ENCODE peak calls at places on chromosome 14, in four cellular contexts. One of them, this sample, is unnamed. For H3K4me1, the result is how much of the 10 kb centered on the place peaks cover.

GRCh38 chr14:101960225-101960624 is 4.1 kb upstream of the DYNC1H1 start:
- DNase-seq in HepG2: peak
- DNase-seq in H1: peak
- DNase-seq in K562: peak
- DNase-seq in this sample: no peak

GRCh38 chr14:70658899-70659298 is 17.2 kb downstream of the TTC9 start:
- DNase-seq in HepG2: no peak
- DNase-seq in H1: no peak
- DNase-seq in K562: no peak
- DNase-seq in this sample: no peak

GRCh38 chr14:74502236-74503019 is 8.9 kb downstream of the ISCA2 start:
- DNase-seq in HepG2: peak
- DNase-seq in H1: no peak
- DNase-seq in K562: peak
- DNase-seq in this sample: peak

GRCh38 chr14:33765251-33765650 is 185.6 kb downstream of the EGLN3 start:
- DNase-seq in HepG2: no peak
- DNase-seq in H1: peak
- DNase-seq in K562: no peak
- DNase-seq in this sample: no peak

GRCh38 chr14:69633238-69633637 is 21.8 kb downstream of the SUSD6 start:
- DNase-seq in HepG2: peak
- DNase-seq in H1: no peak
- DNase-seq in K562: no peak
- DNase-seq in this sample: no peak

GRCh38 chr14:93619176-93619793 is 169.0 kb downstream of the PRIMA1 start:
- DNase-seq in HepG2: peak
- DNase-seq in H1: no peak
- DNase-seq in K562: peak
- DNase-seq in this sample: peak

GRCh38 chr14:69993326-69993725 is 114.1 kb downstream of the SMOC1 start:
- DNase-seq in HepG2: no peak
- DNase-seq in H1: no peak
- DNase-seq in K562: no peak
- DNase-seq in this sample: no peak

GRCh38 chr14:99304208-99304607 is 32.2 kb upstream of the BCL11B start:
- DNase-seq in HepG2: no peak
- DNase-seq in H1: no peak
- DNase-seq in K562: no peak
- DNase-seq in this sample: no peak

GRCh38 chr14:79514700-79515099 is 696.6 kb downstream of the DIO2 start:
- DNase-seq in HepG2: no peak
- DNase-seq in H1: no peak
- DNase-seq in K562: no peak
- DNase-seq in this sample: peak

GRCh38 chr14:105064721-105065143 is 498 bp downstream of the GPR132 start:
- DNase-seq in HepG2: peak
- DNase-seq in H1: no peak
- DNase-seq in K562: no peak
- DNase-seq in this sample: no peak

GRCh38 chr14:24513009-24513408 is 4.9 kb upstream of the CMA1 start:
- DNase-seq in HepG2: no peak
- DNase-seq in H1: peak
- DNase-seq in K562: peak
- DNase-seq in this sample: no peak

GRCh38 chr14:70086685-70087379 is 101.9 kb downstream of the SLC8A3 start:
- DNase-seq in HepG2: peak
- DNase-seq in H1: no peak
- DNase-seq in K562: peak
- DNase-seq in this sample: peak

GRCh38 chr14:21526672-21527319 is 650 bp upstream of the SALL2 start:
- DNase-seq in HepG2: no peak
- DNase-seq in H1: peak
- DNase-seq in K562: peak
- DNase-seq in this sample: no peak

GRCh38 chr14:70425349-70425748 is 8.5 kb upstream of the SYNJ2BP start:
- DNase-seq in HepG2: no peak
- DNase-seq in H1: no peak
- DNase-seq in K562: no peak
- DNase-seq in this sample: no peak

GRCh38 chr14:34098045-34098984 is 147.4 kb upstream of the EGLN3 start:
- DNase-seq in HepG2: peak
- DNase-seq in H1: peak
- DNase-seq in K562: peak
- DNase-seq in this sample: peak

GRCh38 chr14:53180272-53181221 is 27.4 kb upstream of the DDHD1 start:
- DNase-seq in HepG2: peak
- DNase-seq in H1: peak
- DNase-seq in K562: peak
- DNase-seq in this sample: no peak

GRCh38 chr14:75864352-75864751 is 117.4 kb downstream of the TGFB3 start:
- DNase-seq in HepG2: no peak
- DNase-seq in H1: no peak
- DNase-seq in K562: no peak
- DNase-seq in this sample: no peak

GRCh38 chr14:39034481-39035296 is 68.3 kb downstream of the SEC23A start:
- DNase-seq in HepG2: peak
- DNase-seq in H1: no peak
- DNase-seq in K562: peak
- DNase-seq in this sample: peak

GRCh38 chr14:35898217-35898775 is 72.2 kb downstream of the BRMS1L start:
- DNase-seq in HepG2: no peak
- DNase-seq in H1: no peak
- DNase-seq in K562: no peak
- DNase-seq in this sample: no peak

GRCh38 chr14:24734917-24735500 is 101.0 kb upstream of the GZMB start:
- DNase-seq in HepG2: peak
- DNase-seq in H1: no peak
- DNase-seq in K562: peak
- DNase-seq in this sample: peak

GRCh38 chr14:79513446-79513845 is 697.9 kb downstream of the DIO2 start:
- DNase-seq in HepG2: no peak
- DNase-seq in H1: no peak
- DNase-seq in K562: no peak
- DNase-seq in this sample: no peak

GRCh38 chr14:34604990-34605389 is 25.0 kb downstream of the SNX6 start:
- DNase-seq in HepG2: no peak
- DNase-seq in H1: no peak
- DNase-seq in K562: no peak
- DNase-seq in this sample: peak

GRCh38 chr14:61322011-61322798 is 826 bp downstream of the PRKCH start:
- DNase-seq in HepG2: no peak
- DNase-seq in H1: peak
- DNase-seq in K562: no peak
- DNase-seq in this sample: no peak

GRCh38 chr14:76941544-76942287 is 86.8 kb downstream of the IRF2BPL start:
- DNase-seq in HepG2: no peak
- DNase-seq in H1: no peak
- DNase-seq in K562: no peak
- DNase-seq in this sample: no peak

GRCh38 chr14:53979747-53980642 is 23.4 kb upstream of the BMP4 start:
- DNase-seq in HepG2: peak
- DNase-seq in H1: no peak
- DNase-seq in K562: no peak
- DNase-seq in this sample: no peak

GRCh38 chr14:31337331-31337730 is 83.0 kb downstream of the HEATR5A start:
- DNase-seq in HepG2: no peak
- DNase-seq in H1: no peak
- DNase-seq in K562: no peak
- DNase-seq in this sample: no peak

GRCh38 chr14:68239988-68240387 is 420.4 kb downstream of the RAD51B start:
- DNase-seq in HepG2: no peak
- DNase-seq in H1: no peak
- DNase-seq in K562: no peak
- DNase-seq in this sample: no peak

GRCh38 chr14:87252103-87252502 is 740.9 kb downstream of the GALC start:
- DNase-seq in HepG2: no peak
- DNase-seq in H1: no peak
- DNase-seq in K562: no peak
- DNase-seq in this sample: no peak

GRCh38 chr14:50013934-50014333 is 102.4 kb downstream of the VCPKMT start:
- DNase-seq in HepG2: no peak
- DNase-seq in H1: no peak
- DNase-seq in K562: no peak
- DNase-seq in this sample: no peak

GRCh38 chr14:50015708-50016107 is 100.7 kb downstream of the VCPKMT start:
- DNase-seq in HepG2: no peak
- DNase-seq in H1: no peak
- DNase-seq in K562: no peak
- DNase-seq in this sample: no peak

GRCh38 chr14:50013198-50013918 is 103.0 kb downstream of the VCPKMT start:
- DNase-seq in HepG2: peak
- DNase-seq in H1: no peak
- DNase-seq in K562: no peak
- DNase-seq in this sample: no peak

GRCh38 chr14:50012644-50013043 is 103.7 kb downstream of the VCPKMT start:
- DNase-seq in HepG2: no peak
- DNase-seq in H1: no peak
- DNase-seq in K562: no peak
- DNase-seq in this sample: no peak

DNA sequence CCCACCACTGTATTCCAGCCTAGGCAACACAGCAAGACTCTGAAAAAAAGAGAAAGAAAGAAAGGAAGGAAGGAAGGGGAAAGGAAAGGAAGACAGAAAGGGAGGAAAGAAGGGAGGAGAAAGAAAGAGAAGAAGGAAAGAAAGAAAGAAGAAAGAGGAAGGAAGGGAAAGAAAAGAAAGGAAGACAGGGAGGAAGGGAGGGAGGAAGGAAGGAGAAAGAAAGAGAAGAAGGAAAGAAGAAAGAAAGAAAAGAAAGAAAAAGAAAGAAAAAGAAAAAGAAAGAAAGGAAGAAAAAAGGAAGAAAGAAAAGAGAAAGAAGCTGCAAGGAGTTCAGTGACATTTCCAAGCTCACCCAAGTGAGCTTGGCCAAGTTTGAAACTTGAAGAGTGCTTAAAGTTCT is 101.6 kb downstream of the VCPKMT start:
- DNase-seq in HepG2: no peak
- DNase-seq in H1: no peak
- DNase-seq in K562: no peak
- DNase-seq in this sample: no peak
- TF ChIP-seq PHF8 in HepG2: no peak
- TF ChIP-seq PHF8 in H1: no peak
- TF ChIP-seq PHF8 in K562: no peak
- TF ChIP-seq PHF8 in this sample: no peak

DNA sequence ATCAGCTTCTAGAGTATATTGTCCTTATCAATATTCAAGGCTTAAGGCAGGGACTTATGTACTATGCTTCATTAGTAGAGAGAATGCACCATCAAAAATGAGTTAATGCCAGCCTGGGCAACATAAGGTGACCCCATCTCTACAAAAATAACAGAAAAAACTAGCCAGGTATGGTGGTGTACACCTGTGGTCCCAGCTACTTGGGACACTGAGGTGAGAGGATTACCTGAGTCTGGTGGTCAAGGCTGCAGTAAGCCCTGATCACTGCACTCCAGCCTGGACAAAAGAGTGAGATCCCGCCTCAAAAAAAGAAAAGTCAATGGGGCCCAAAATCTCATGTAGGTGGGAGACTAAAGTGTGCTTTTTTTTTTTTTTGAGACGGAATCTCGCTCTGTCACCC is 8.8 kb downstream of the PPP4R3A start:
- DNase-seq in HepG2: no peak
- DNase-seq in H1: no peak
- DNase-seq in K562: no peak
- DNase-seq in this sample: no peak
- H3K4me1 ChIP-seq in HepG2: half or more
- H3K4me1 ChIP-seq in H1: under half
- H3K4me1 ChIP-seq in K562: under half
- H3K4me1 ChIP-seq in this sample: under half

DNA sequence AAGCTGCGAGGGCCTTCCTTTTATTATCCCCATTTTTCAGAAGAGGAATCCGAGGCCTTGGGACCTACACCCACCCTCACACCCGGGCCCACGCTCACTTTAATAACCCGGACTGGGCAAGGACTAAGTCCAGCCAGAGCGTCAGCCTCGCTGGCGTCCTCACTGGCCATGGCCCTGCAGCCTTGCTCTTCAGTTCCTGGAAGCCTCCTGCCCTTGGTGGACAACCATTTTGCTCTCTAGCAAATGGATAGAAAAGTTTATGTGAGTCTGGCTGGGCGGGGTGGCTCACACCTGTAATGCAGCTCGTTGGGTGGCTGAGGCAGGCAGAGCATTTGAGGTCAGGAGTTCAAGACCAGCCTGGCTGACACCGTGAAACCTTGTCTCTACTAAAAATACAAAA is 9.8 kb downstream of the RTL1 start:
- DNase-seq in HepG2: no peak
- DNase-seq in H1: no peak
- DNase-seq in K562: no peak
- DNase-seq in this sample: no peak
- TF ChIP-seq USF2 in HepG2: no peak
- TF ChIP-seq USF2 in H1: no peak
- TF ChIP-seq USF2 in K562: no peak
- TF ChIP-seq USF2 in this sample: no peak

GRCh38 chr14:88698651-88699050 is 94.1 kb downstream of the EML5 start:
- DNase-seq in HepG2: no peak
- DNase-seq in H1: no peak
- DNase-seq in K562: no peak
- DNase-seq in this sample: no peak

DNA sequence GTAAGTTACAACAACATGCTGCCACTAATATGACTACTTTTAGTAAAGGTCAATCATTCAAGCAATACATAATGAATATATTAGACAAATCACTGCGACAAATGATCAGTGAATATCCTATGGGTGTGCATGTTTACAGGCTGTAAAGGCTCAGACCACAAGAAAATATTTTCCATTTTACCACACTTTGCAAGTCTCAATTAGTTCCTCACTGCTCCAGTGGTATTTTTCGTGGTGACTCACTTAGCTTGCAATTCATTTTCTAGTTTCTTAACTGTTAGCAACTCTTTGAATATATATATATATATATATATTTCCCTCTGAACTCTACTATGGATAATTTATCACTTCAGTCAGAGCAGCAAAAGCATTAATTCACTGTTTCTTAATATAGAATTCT is 96.9 kb downstream of the EML5 start:
- DNase-seq in HepG2: no peak
- DNase-seq in H1: no peak
- DNase-seq in K562: no peak
- DNase-seq in this sample: no peak
- TF ChIP-seq PHF8 in HepG2: no peak
- TF ChIP-seq PHF8 in H1: no peak
- TF ChIP-seq PHF8 in K562: no peak
- TF ChIP-seq PHF8 in this sample: no peak

This sample was measured in A549.